ENCODE peak calls at places on chromosomes 13 and 19, in ten cellular contexts. Y is stimulated activated CD4-positive, alpha-beta T cell treated with anti-CD3 and anti-CD28 coated beads, Interleukin-12 subunit alpha, Interleukin-12 subunit beta, amount 100 ng/mL, for 24 hours; K is iris pigment epithelial cell; M is suprapubic skin; E is kidney glomerular epithelial cell; G is aorta; L is stimulated activated CD8-positive, alpha-beta memory T cell treated with anti-CD3 and anti-CD28 coated beads, Interleukin-12 subunit alpha, Interleukin-12 subunit beta, amount 100 ng/mL, for 1 hour; T is activated CD4-positive, alpha-beta T cell treated with anti-CD3 and anti-CD28 coated beads for 36 hours; O is Calu3; Q is mucosa of descending colon. U is an unnamed sample.

GRCh38 chr13:113976711-113977684 is 3.1 kb upstream of the C13orf46 start:
- DNase-seq in G (peak), M (no peak), K (peak), E (peak), Y (no peak), T (no peak), O (peak), Q (peak), L (no peak), U (peak)

GRCh38 chr13:72004975-72005374 is 138.0 kb upstream of the DACH1 start:
- DNase-seq in G (no peak), Y (no peak), T (no peak), L (no peak), Q (no peak), O (no peak), E (no peak), K (peak), M (no peak), U (peak)

GRCh38 chr13:50894042-50894441 is 15.5 kb upstream of the RNASEH2B start:
- DNase-seq in E (no peak), O (no peak), Y (no peak), M (no peak), G (no peak), T (no peak), K (no peak), Q (no peak), L (no peak), U (no peak)

GRCh38 chr19:494171-495046 is 1.9 kb upstream of the MADCAM1 start:
- DNase-seq in Y (no peak), G (no peak), K (no peak), O (no peak), Q (no peak), E (no peak), L (no peak), T (no peak), M (no peak), U (no peak)

GRCh38 chr13:46495066-46495465 is 57.9 kb upstream of the LRCH1 start:
- DNase-seq in G (no peak), M (no peak), T (no peak), O (no peak), K (no peak), Q (no peak), L (no peak), Y (no peak), E (no peak), U (no peak)

GRCh38 chr19:10977773-10978155 is 16.9 kb downstream of the SMARCA4 start:
- DNase-seq in M (no peak), Q (no peak), Y (no peak), G (no peak), K (no peak), T (peak), L (no peak), O (no peak), E (no peak), U (no peak)

GRCh38 chr13:66689037-66689619 is 541.0 kb downstream of the PCDH9 start:
- DNase-seq in E (no peak), T (no peak), M (no peak), Q (no peak), K (peak), Y (no peak), L (no peak), G (no peak), O (no peak), U (peak)

GRCh38 chr13:40401911-40402776 is 264.3 kb downstream of the FOXO1 start:
- DNase-seq in L (peak), O (peak), Y (no peak), E (peak), Q (peak), K (peak), M (peak), T (peak), G (peak), U (peak)

GRCh38 chr19:47779524-47780214 is 1.2 kb downstream of the SELENOW start:
- DNase-seq in G (peak), K (no peak), E (no peak), Y (no peak), T (peak), L (no peak), M (no peak), O (peak), Q (no peak), U (no peak)

GRCh38 chr19:17909017-17909732 is 23.6 kb upstream of the CCDC124 start:
- DNase-seq in T (no peak), G (no peak), M (no peak), Y (no peak), L (no peak), O (no peak), E (no peak), Q (no peak), K (no peak), U (no peak)

GRCh38 chr13:26457212-26457611 is 100.3 kb upstream of the WASF3 start:
- DNase-seq in O (no peak), K (peak), L (no peak), M (no peak), T (no peak), Q (no peak), E (no peak), Y (no peak), G (no peak), U (no peak)

GRCh38 chr19:33421368-33421767 is 47.9 kb downstream of the CEBPG start:
- DNase-seq in Y (no peak), O (no peak), L (no peak), T (no peak), K (no peak), E (no peak), G (no peak), M (no peak), Q (peak), U (no peak)

GRCh38 chr19:18735752-18736151 is 52.3 kb downstream of the CRTC1 start:
- DNase-seq in K (no peak), T (no peak), M (no peak), Y (no peak), G (no peak), L (no peak), O (no peak), E (no peak), Q (no peak), U (no peak)

GRCh38 chr19:54653181-54653809 is 9.5 kb upstream of the LILRB4 start:
- DNase-seq in T (no peak), G (no peak), M (no peak), K (peak), Y (no peak), L (no peak), O (no peak), E (peak), Q (no peak), U (peak)

GRCh38 chr13:46288570-46289259 is 77.0 kb downstream of the LRRC63 start:
- DNase-seq in O (peak), E (peak), M (no peak), K (peak), Y (no peak), T (no peak), G (no peak), L (no peak), Q (no peak), U (peak)

GRCh38 chr13:35478384-35479222 is 2.1 kb upstream of the MAB21L1 start:
- DNase-seq in M (no peak), Y (no peak), L (no peak), G (no peak), T (peak), E (no peak), O (no peak), Q (no peak), K (no peak), U (no peak)

GRCh38 chr13:34993470-34993869 is 51.4 kb downstream of the NBEA start:
- DNase-seq in K (peak), O (no peak), E (no peak), L (no peak), Y (no peak), M (no peak), G (no peak), T (no peak), Q (no peak), U (peak)

GRCh38 chr13:59893261-59893660 is 270.5 kb downstream of the DIAPH3 start:
- DNase-seq in K (no peak), Y (no peak), G (no peak), E (no peak), O (no peak), T (no peak), L (no peak), Q (no peak), M (no peak), U (no peak)

GRCh38 chr13:97429681-97430081 is 4.3 kb upstream of the RAP2A start:
- DNase-seq in O (no peak), T (no peak), E (no peak), L (no peak), Y (no peak), Q (no peak), M (no peak), G (no peak), K (peak), U (peak)

GRCh38 chr19:43594710-43595604 is 977 bp downstream of the IRGQ start:
- DNase-seq in T (peak), O (peak), L (peak), Y (peak), K (peak), Q (peak), E (peak), G (peak), M (no peak), U (peak)

GRCh38 chr19:14536926-14537692 is 7.7 kb downstream of the TECR start:
- DNase-seq in Y (no peak), K (peak), E (no peak), L (no peak), T (peak), G (peak), O (peak), M (no peak), Q (peak), U (peak)

GRCh38 chr13:27918041-27918917 is 1.5 kb upstream of the PDX1 start:
- DNase-seq in T (no peak), M (no peak), G (no peak), L (no peak), Q (no peak), Y (no peak), K (no peak), O (no peak), E (no peak), U (no peak)

GRCh38 chr19:17202249-17202648 is 12.9 kb upstream of the USE1 start:
- DNase-seq in O (no peak), L (no peak), K (no peak), Y (no peak), M (no peak), G (no peak), Q (no peak), T (peak), E (no peak), U (no peak)

GRCh38 chr13:34161829-34162544 is 344.0 kb downstream of the RFC3 start:
- DNase-seq in E (no peak), O (no peak), Q (no peak), T (no peak), K (peak), G (no peak), Y (no peak), L (no peak), M (no peak), U (peak)

GRCh38 chr19:3458595-3459284 is 21.6 kb downstream of the SMIM24 start:
- DNase-seq in Y (no peak), O (no peak), L (no peak), T (no peak), E (no peak), G (peak), Q (no peak), M (no peak), K (peak), U (peak)

GRCh38 chr19:30158893-30159245 is 213.3 kb upstream of the ZNF536 start:
- DNase-seq in T (no peak), Y (no peak), E (no peak), Q (no peak), K (no peak), L (no peak), G (no peak), M (peak), O (no peak), U (no peak)

GRCh38 chr13:104953588-104953987 is 1581.9 kb downstream of the EFNB2 start:
- DNase-seq in Q (no peak), T (no peak), K (peak), O (no peak), G (no peak), E (no peak), L (no peak), M (no peak), Y (no peak), U (peak)

GRCh38 chr19:45492627-45493470 is 4.0 kb downstream of the RTN2 start:
- DNase-seq in M (no peak), G (no peak), O (no peak), L (no peak), K (peak), E (no peak), T (peak), Q (peak), Y (no peak), U (peak)